ENCODE peak calls at places on chromosomes 12 and 14, in four cellular contexts. One of them, this sample, is unnamed.

GRCh38 chr14:89702151-89702936 is 252.2 kb downstream of the EFCAB11 start:
- DNase-seq in amygdala: peak
- DNase-seq in dorsolateral prefrontal cortex: no peak
- DNase-seq in neural crest cell: no peak
- DNase-seq in this sample: no peak

GRCh38 chr12:70555081-70555480 is 82.1 kb downstream of the PTPRB start:
- DNase-seq in neural crest cell: no peak
- DNase-seq in dorsolateral prefrontal cortex: no peak
- DNase-seq in amygdala: no peak
- DNase-seq in this sample: no peak

GRCh38 chr14:88550078-88550477 is 4.7 kb downstream of the PTPN21 start:
- DNase-seq in amygdala: no peak
- DNase-seq in dorsolateral prefrontal cortex: no peak
- DNase-seq in neural crest cell: no peak
- DNase-seq in this sample: no peak

GRCh38 chr12:78797201-78797931 is 67.2 kb upstream of the SYT1 start:
- DNase-seq in neural crest cell: no peak
- DNase-seq in dorsolateral prefrontal cortex: no peak
- DNase-seq in amygdala: no peak
- DNase-seq in this sample: no peak

GRCh38 chr12:1606021-1606622 is 11.7 kb upstream of the FBXL14 start:
- DNase-seq in neural crest cell: no peak
- DNase-seq in amygdala: peak
- DNase-seq in dorsolateral prefrontal cortex: peak
- DNase-seq in this sample: peak

GRCh38 chr14:42140831-42141279 is 534.2 kb downstream of the LRFN5 start:
- DNase-seq in dorsolateral prefrontal cortex: no peak
- DNase-seq in neural crest cell: no peak
- DNase-seq in amygdala: no peak
- DNase-seq in this sample: no peak

GRCh38 chr14:61469771-61470170 is 148.4 kb downstream of the PRKCH start:
- DNase-seq in amygdala: no peak
- DNase-seq in dorsolateral prefrontal cortex: no peak
- DNase-seq in neural crest cell: no peak
- DNase-seq in this sample: no peak

GRCh38 chr14:70567791-70568190 is 32.7 kb downstream of the MED6 start:
- DNase-seq in neural crest cell: peak
- DNase-seq in amygdala: no peak
- DNase-seq in dorsolateral prefrontal cortex: no peak
- DNase-seq in this sample: no peak

GRCh38 chr14:50607181-50607580 is 47.2 kb downstream of the ATL1 start:
- DNase-seq in neural crest cell: no peak
- DNase-seq in amygdala: no peak
- DNase-seq in dorsolateral prefrontal cortex: no peak
- DNase-seq in this sample: no peak

GRCh38 chr12:51160814-51161459 is 12.0 kb downstream of the TFCP2 start:
- DNase-seq in neural crest cell: no peak
- DNase-seq in amygdala: no peak
- DNase-seq in dorsolateral prefrontal cortex: no peak
- DNase-seq in this sample: no peak

GRCh38 chr12:69105101-69105613 is 134.2 kb upstream of the CPSF6 start:
- DNase-seq in neural crest cell: no peak
- DNase-seq in dorsolateral prefrontal cortex: no peak
- DNase-seq in amygdala: no peak
- DNase-seq in this sample: no peak

GRCh38 chr12:29427964-29428363 is 47.0 kb upstream of the ERGIC2 start:
- DNase-seq in amygdala: no peak
- DNase-seq in dorsolateral prefrontal cortex: no peak
- DNase-seq in neural crest cell: no peak
- DNase-seq in this sample: no peak